ENCODE peak calls at places on chromosomes 7 and 10, in ten cellular contexts. M is lung; O is prostate gland; Y is tibial artery; Q is PC-3; N is OCI-LY7; L is Peyer's patch; U is CD4-positive, CD25-positive, alpha-beta regulatory T cell; Z is endodermal cell; S is hepatocyte. H is an unnamed sample.

GRCh38 chr7:139490130-139490529 is 6.7 kb upstream of the KLRG2 start:
- DNase-seq in M (peak; percentile 80), O (peak; percentile 58), Y (no peak), Q (peak; percentile 26), N (no peak), L (no peak), U (no peak), Z (no peak), S (no peak), H (no peak)

GRCh38 chr10:49308881-49309280 is 9.9 kb downstream of the C10orf71 start:
- DNase-seq in M (no peak), O (no peak), Y (no peak), Q (no peak), N (no peak), L (no peak), U (no peak), Z (no peak), S (no peak), H (no peak)

GRCh38 chr10:124085680-124086079 is 7.7 kb downstream of the CHST15 start:
- DNase-seq in M (no peak), O (no peak), Y (no peak), Q (no peak), N (no peak), L (no peak), U (no peak), Z (no peak), S (no peak), H (no peak)

GRCh38 chr7:6226194-6226799 is 46.1 kb downstream of the CYTH3 start:
- DNase-seq in M (no peak), O (no peak), Y (no peak), Q (no peak), N (no peak), L (no peak), U (no peak), Z (no peak), S (no peak), H (no peak)

GRCh38 chr10:97153276-97153850 is 32.4 kb downstream of the SLIT1 start:
- DNase-seq in M (no peak), O (no peak), Y (no peak), Q (no peak), N (no peak), L (no peak), U (no peak), Z (peak; percentile 30), S (no peak), H (no peak)

GRCh38 chr7:111390000-111390399 is 172.3 kb downstream of the IMMP2L start:
- DNase-seq in M (no peak), O (no peak), Y (no peak), Q (no peak), N (no peak), L (no peak), U (no peak), Z (no peak), S (no peak), H (no peak)

GRCh38 chr10:119418401-119418800 is 124.1 kb downstream of the RGS10 start:
- DNase-seq in M (no peak), O (no peak), Y (no peak), Q (no peak), N (no peak), L (no peak), U (no peak), Z (no peak), S (no peak), H (no peak)

GRCh38 chr7:106185719-106186118 is 73.6 kb upstream of the SYPL1 start:
- DNase-seq in M (no peak), O (no peak), Y (no peak), Q (no peak), N (no peak), L (no peak), U (no peak), Z (no peak), S (no peak), H (no peak)

GRCh38 chr7:150938566-150938965 is 39.6 kb downstream of the KCNH2 start:
- DNase-seq in M (no peak), O (no peak), Y (no peak), Q (no peak), N (no peak), L (no peak), U (no peak), Z (no peak), S (no peak), H (no peak)
- H3K4me3 ChIP-seq in M (no peak overlapping the region), O (no peak overlapping the region), Y (no peak overlapping the region), Q (no peak overlapping the region), N (no peak overlapping the region), L (no peak overlapping the region), U (no peak overlapping the region), Z (no peak overlapping the region), S (no peak overlapping the region), H (no peak overlapping the region)

GRCh38 chr7:41190615-41191014 is 512.3 kb downstream of the INHBA start:
- DNase-seq in M (no peak), O (no peak), Y (no peak), Q (no peak), N (no peak), L (no peak), U (no peak), Z (no peak), S (no peak), H (no peak)
- H3K27ac ChIP-seq in M (no peak overlapping the region), O (no peak overlapping the region), Y (peak overlapping the region; percentile 14), Q (peak overlapping the region; percentile 99), N (no peak overlapping the region), L (no peak overlapping the region), U (no peak overlapping the region), Z (no peak overlapping the region), S (no peak overlapping the region), H (no peak overlapping the region)

GRCh38 chr7:816300-816750 is 16.0 kb upstream of the SUN1 start:
- DNase-seq in M (peak; percentile 97), O (peak; percentile 98), Y (peak; percentile 99), Q (peak; percentile 98), N (peak; percentile 99), L (peak; percentile 98), U (peak; percentile 95), Z (peak; percentile 99), S (peak; percentile 99), H (peak; percentile 94)

GRCh38 chr7:820341-820740 is 11.9 kb upstream of the SUN1 start:
- DNase-seq in M (no peak), O (no peak), Y (no peak), Q (no peak), N (no peak), L (no peak), U (no peak), Z (no peak), S (no peak), H (no peak)

GRCh38 chr7:815284-816216 is 16.7 kb upstream of the SUN1 start:
- DNase-seq in M (no peak), O (peak; percentile 33), Y (no peak), Q (peak; percentile 27), N (peak; percentile 45), L (no peak), U (peak; percentile 22), Z (peak; percentile 96), S (peak; percentile 74), H (no peak)

GRCh38 chr7:818031-818699 is 14.1 kb upstream of the SUN1 start:
- DNase-seq in M (no peak), O (no peak), Y (no peak), Q (peak; percentile 63), N (peak; percentile 41), L (no peak), U (no peak), Z (no peak), S (no peak), H (no peak)

GRCh38 chr7:816751-817671 is 15.3 kb upstream of the SUN1 start:
- DNase-seq in M (no peak), O (no peak), Y (no peak), Q (peak; percentile 28), N (peak; percentile 46), L (peak; percentile 66), U (peak; percentile 9), Z (peak; percentile 79), S (peak; percentile 51), H (peak; percentile 31)
- H3K4me1 ChIP-seq in M (peaks cover 11% of the 10 kb centered on the region), O (peaks cover 4% of the 10 kb centered on the region), Y (peaks cover 40% of the 10 kb centered on the region), Q (peaks cover 36% of the 10 kb centered on the region), N (peaks cover 35% of the 10 kb centered on the region), L (peaks cover 10% of the 10 kb centered on the region), U (peaks cover 41% of the 10 kb centered on the region), Z (peaks cover 6% of the 10 kb centered on the region), S (peaks cover 12% of the 10 kb centered on the region), H (peaks cover 29% of the 10 kb centered on the region)

DNA sequence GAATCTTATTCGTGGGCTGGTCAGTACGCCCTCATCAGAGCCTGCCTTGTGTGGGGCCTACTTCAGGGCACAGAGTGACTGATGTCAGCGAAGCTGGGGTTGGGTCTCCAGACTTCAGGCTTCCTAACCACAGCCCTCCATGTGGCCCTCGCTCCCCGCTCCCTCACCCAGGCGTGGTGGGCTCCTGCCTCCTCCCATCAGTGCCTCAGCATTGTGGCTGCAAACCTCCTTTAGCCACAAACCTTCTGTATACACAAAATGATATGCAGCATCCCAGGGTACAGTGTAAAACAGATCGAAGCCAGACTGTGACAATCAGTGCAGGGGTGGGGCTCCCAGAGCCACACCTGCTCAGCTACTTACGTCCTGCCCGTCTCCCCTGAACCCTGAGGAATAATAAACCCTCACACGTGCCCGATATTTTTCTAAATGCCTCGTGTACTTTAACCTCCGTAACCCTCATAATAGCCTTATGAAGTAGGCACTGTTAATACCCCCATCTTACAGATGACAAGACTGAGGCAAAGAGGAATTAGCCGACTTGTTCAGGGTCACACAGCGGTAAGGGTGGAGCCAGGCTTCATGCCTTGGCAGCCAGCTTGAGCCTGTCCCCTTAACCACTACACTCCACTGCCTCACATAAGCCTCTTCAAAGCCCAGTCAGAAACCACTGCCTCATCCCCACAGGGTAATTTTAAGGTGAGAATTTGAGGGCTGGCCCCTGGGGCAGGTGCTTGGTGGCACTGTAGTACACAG is 7.3 kb upstream of the C10orf105 start:
- DNase-seq in M (no peak), O (no peak), Y (no peak), Q (no peak), N (peak; percentile 84), L (no peak), U (no peak), Z (no peak), S (no peak), H (peak; percentile 37)
- H3K4me3 ChIP-seq in M (no peak overlapping the region), O (no peak overlapping the region), Y (no peak overlapping the region), Q (no peak overlapping the region), N (peak overlapping the region; percentile 56), L (peak overlapping the region; percentile 7), U (peak overlapping the region; percentile 61), Z (no peak overlapping the region), S (no peak overlapping the region), H (no peak overlapping the region)

DNA sequence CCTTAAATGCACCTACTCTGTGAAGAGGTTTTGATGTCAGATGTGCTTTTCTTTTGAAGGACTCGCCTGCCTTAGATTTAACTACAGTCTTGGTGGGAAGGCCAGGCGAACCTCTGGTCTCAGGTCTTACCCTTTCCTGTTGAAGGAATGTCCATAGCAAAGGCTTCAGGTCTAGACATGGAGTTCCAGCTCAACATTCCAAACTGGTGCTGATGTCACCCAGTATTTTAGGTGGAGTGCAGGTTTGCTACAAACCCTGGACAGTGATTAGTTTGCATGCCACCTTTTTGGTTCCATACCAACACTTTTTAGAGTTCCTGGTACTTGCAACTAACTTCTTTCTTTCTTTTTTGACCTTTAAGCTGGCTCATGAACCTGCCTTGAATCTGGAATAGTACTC is 258.7 kb downstream of the GFRA1 start:
- DNase-seq in M (no peak), O (no peak), Y (no peak), Q (no peak), N (no peak), L (no peak), U (no peak), Z (no peak), S (no peak), H (no peak)
- H3K27ac ChIP-seq in M (no peak overlapping the region), O (no peak overlapping the region), Y (no peak overlapping the region), Q (no peak overlapping the region), N (no peak overlapping the region), L (no peak overlapping the region), U (no peak overlapping the region), Z (no peak overlapping the region), S (no peak overlapping the region), H (no peak overlapping the region)

GRCh38 chr10:110525349-110526260 is 27.9 kb downstream of the DUSP5 start:
- DNase-seq in M (no peak), O (no peak), Y (no peak), Q (peak; percentile 64), N (no peak), L (no peak), U (no peak), Z (peak; percentile 55), S (no peak), H (no peak)
- H3K4me1 ChIP-seq in M (peaks cover 6% of the 10 kb centered on the region), O (no peaks in the 10 kb centered on the region), Y (peaks cover 3% of the 10 kb centered on the region), Q (peaks cover 51% of the 10 kb centered on the region), N (peaks cover 27% of the 10 kb centered on the region), L (no peaks in the 10 kb centered on the region), U (peaks cover 27% of the 10 kb centered on the region), Z (peaks cover 14% of the 10 kb centered on the region), S (peaks cover 6% of the 10 kb centered on the region), H (peaks cover 20% of the 10 kb centered on the region)

H was measured in effector memory CD4-positive, alpha-beta T cell.